ENCODE peak calls at places on chromosomes 4 and X, in eight cellular contexts. T, W, S, Y, K, O, Z and A are unnamed samples.

GRCh38 chrX:68665502-68665901 is 18.0 kb downstream of the STARD8 start:
- DNase-seq in W (no peak), T (no peak), K (peak), O (no peak), S (no peak), Z (no peak), Y (peak), A (no peak)

GRCh38 chrX:106499473-106499872 is 112.3 kb upstream of the RADX start:
- DNase-seq in O (no peak), W (no peak), Y (no peak), S (no peak), K (no peak), T (no peak), Z (no peak), A (no peak)

GRCh38 chr4:46389301-46389761 is 597 bp downstream of the GABRA2 start:
- DNase-seq in K (peak), Y (no peak), W (no peak), T (peak), O (no peak), S (no peak), Z (peak), A (no peak)

GRCh38 chr4:100509386-100509785 is 8.4 kb downstream of the EMCN start:
- DNase-seq in O (no peak), Y (no peak), K (no peak), Z (no peak), S (no peak), T (no peak), W (no peak), A (no peak)

GRCh38 chrX:19883878-19884277 is 3.5 kb downstream of the SH3KBP1 start:
- DNase-seq in O (peak), Z (no peak), S (no peak), K (no peak), T (no peak), W (peak), Y (no peak), A (no peak)

GRCh38 chr4:165827018-165827417 is 46.0 kb upstream of the TLL1 start:
- DNase-seq in W (no peak), O (no peak), Z (no peak), K (no peak), S (no peak), Y (no peak), T (no peak), A (no peak)

GRCh38 chr4:153207561-153207960 is 3.3 kb downstream of the TRIM2 start:
- DNase-seq in Z (peak), T (no peak), W (no peak), Y (peak), O (no peak), S (no peak), K (peak), A (peak)

GRCh38 chr4:2794707-2795557 is 2.0 kb downstream of the SH3BP2 start:
- DNase-seq in W (no peak), K (no peak), O (no peak), Z (peak), T (peak), Y (peak), S (peak), A (peak)

GRCh38 chr4:70559216-70559830 is 32.7 kb upstream of the AMBN start:
- DNase-seq in Y (no peak), S (peak), W (peak), K (peak), T (peak), O (peak), Z (peak), A (peak)

GRCh38 chr4:10354746-10355145 is 102.5 kb downstream of the ZNF518B start:
- DNase-seq in Y (no peak), Z (no peak), W (no peak), O (no peak), K (no peak), S (no peak), T (no peak), A (no peak)

GRCh38 chr4:37726666-37727065 is 40.5 kb upstream of the RELL1 start:
- DNase-seq in W (no peak), Y (no peak), O (no peak), T (no peak), S (peak), K (no peak), Z (peak), A (peak)

GRCh38 chr4:113657834-113658233 is 103.7 kb downstream of the CAMK2D start:
- DNase-seq in O (no peak), S (peak), Z (peak), W (no peak), T (no peak), Y (no peak), K (no peak), A (peak)

GRCh38 chr4:25552580-25553271 is 102.9 kb upstream of the SLC34A2 start:
- DNase-seq in Y (no peak), K (no peak), T (peak), S (no peak), O (no peak), W (no peak), Z (no peak), A (no peak)

GRCh38 chr4:16663722-16664121 is 234.7 kb downstream of the LDB2 start:
- DNase-seq in Z (no peak), Y (no peak), O (no peak), T (no peak), S (peak), W (no peak), K (no peak), A (peak)

GRCh38 chrX:10077425-10078188 is 79.2 kb upstream of the CLCN4 start:
- DNase-seq in K (no peak), Z (peak), Y (no peak), O (no peak), T (no peak), W (no peak), S (no peak), A (no peak)

GRCh38 chrX:16462912-16463311 is 187.0 kb upstream of the S100G start:
- DNase-seq in W (no peak), S (peak), Y (no peak), O (no peak), Z (peak), K (no peak), T (no peak), A (peak)

GRCh38 chrX:16772460-16772859 is 13.8 kb upstream of the TXLNG start:
- DNase-seq in W (no peak), S (no peak), Y (no peak), Z (no peak), O (no peak), T (no peak), K (no peak), A (no peak)

GRCh38 chrX:23944234-23944633 is 36.4 kb downstream of the CXorf58 start:
- DNase-seq in Y (no peak), K (no peak), S (no peak), T (no peak), O (no peak), W (no peak), Z (no peak), A (no peak)

GRCh38 chr4:61336488-61336887 is 136.4 kb downstream of the ADGRL3 start:
- DNase-seq in W (no peak), K (no peak), T (peak), Y (no peak), O (no peak), Z (no peak), S (no peak), A (no peak)